ENCODE peak calls at places on chromosome 21, in six cellular contexts. Y is H9, N is NCI-H748 treated with DMSO at 0.1 percent for 48 hours, F is GM23248, Q is bronchial epithelial cell, T is astrocyte. B is an unnamed sample.

GRCh38 chr21:37574751-37575150 is 208.2 kb downstream of the DYRK1A start:
- DNase-seq in Q (no peak), N (no peak), T (no peak), Y (no peak), F (no peak), B (no peak)

GRCh38 chr21:24658926-24659325 is 948.4 kb downstream of the MRPL39 start:
- DNase-seq in T (no peak), Q (no peak), F (no peak), N (no peak), Y (no peak), B (no peak)

GRCh38 chr21:33380483-33380998 is 22.7 kb upstream of the IFNGR2 start:
- DNase-seq in Y (peak), T (peak), N (no peak), F (peak), Q (peak), B (peak)

GRCh38 chr21:32520885-32521735 is 64.2 kb downstream of the TCP10L start:
- DNase-seq in Y (no peak), F (peak), T (peak), N (peak), Q (peak), B (peak)

GRCh38 chr21:41142051-41142795 is 25.7 kb upstream of the BACE2 start:
- DNase-seq in T (peak), Y (peak), F (peak), N (no peak), Q (peak), B (peak)

GRCh38 chr21:16891821-16892220 is 621.0 kb upstream of the CXADR start:
- DNase-seq in T (peak), Y (no peak), Q (peak), F (peak), N (no peak), B (no peak)

GRCh38 chr21:35204850-35205564 is 155.9 kb upstream of the RUNX1 start:
- DNase-seq in N (no peak), Y (no peak), Q (no peak), F (peak), T (peak), B (no peak)

GRCh38 chr21:45411810-45412206 is 6.8 kb downstream of the COL18A1 start:
- DNase-seq in F (no peak), T (no peak), Y (no peak), N (no peak), Q (no peak), B (peak)

GRCh38 chr21:28104346-28104745 is 888.3 kb downstream of the LTN1 start:
- DNase-seq in N (no peak), Q (no peak), Y (no peak), F (no peak), T (no peak), B (no peak)

GRCh38 chr21:29245104-29245643 is 53.5 kb upstream of the BACH1 start:
- DNase-seq in F (peak), Q (no peak), Y (no peak), T (no peak), N (no peak), B (peak)

GRCh38 chr21:40841524-40842196 is 5.3 kb downstream of the DSCAM start:
- DNase-seq in Q (peak), T (peak), F (no peak), Y (peak), N (peak), B (peak)

GRCh38 chr21:43278359-43278758 is 109.6 kb downstream of the CRYAA start:
- DNase-seq in T (no peak), Q (no peak), Y (no peak), F (no peak), N (no peak), B (no peak)

GRCh38 chr21:40271169-40271568 is 403.9 kb downstream of the PCP4 start:
- DNase-seq in N (no peak), Q (no peak), F (no peak), T (no peak), Y (no peak), B (no peak)

GRCh38 chr21:42665026-42665425 is 11.6 kb downstream of the PDE9A start:
- DNase-seq in Y (no peak), N (no peak), Q (no peak), T (no peak), F (no peak), B (no peak)

GRCh38 chr21:41526478-41527087 is 18.6 kb upstream of the TMPRSS2 start:
- DNase-seq in F (no peak), N (no peak), Y (no peak), T (no peak), Q (no peak), B (no peak)

GRCh38 chr21:32368386-32368785 is 24.4 kb downstream of the URB1 start:
- DNase-seq in N (no peak), T (no peak), Q (no peak), Y (no peak), F (no peak), B (no peak)

GRCh38 chr21:36564647-36565046 is 84.7 kb upstream of the CLDN14 start:
- DNase-seq in Y (no peak), N (no peak), F (no peak), Q (no peak), T (no peak), B (no peak)

GRCh38 chr21:43331962-43332458 is 94.9 kb downstream of the SIK1 start:
- DNase-seq in T (peak), N (no peak), F (peak), Q (peak), Y (no peak), B (no peak)

GRCh38 chr21:45555557-45556301 is 13.5 kb upstream of the SLC19A1 start:
- DNase-seq in T (peak), F (peak), N (no peak), Y (peak), Q (peak), B (peak)

GRCh38 chr21:32427958-32428623 is 15.6 kb downstream of the EVA1C start:
- DNase-seq in T (no peak), Q (no peak), Y (no peak), N (no peak), F (no peak), B (peak)

GRCh38 chr21:35400233-35400939 is 351.3 kb upstream of the RUNX1 start:
- DNase-seq in T (peak), F (peak), Y (no peak), N (peak), Q (peak), B (peak)

GRCh38 chr21:32321480-32321879 is 22.8 kb downstream of the MRAP start:
- DNase-seq in Q (no peak), N (no peak), Y (no peak), F (no peak), T (no peak), B (no peak)

GRCh38 chr21:35408401-35408800 is 359.3 kb upstream of the RUNX1 start:
- DNase-seq in N (no peak), F (peak), Q (no peak), Y (no peak), T (no peak), B (no peak)

GRCh38 chr21:39445339-39446269 is at the start of gene LCA5L:
- DNase-seq in F (peak), Q (peak), N (peak), Y (peak), T (peak), B (peak)

GRCh38 chr21:37149411-37149810 is 76.4 kb downstream of the TTC3 start:
- DNase-seq in N (no peak), Q (peak), T (peak), F (peak), Y (no peak), B (no peak)

GRCh38 chr21:34345892-34346291 is 17.9 kb upstream of the KCNE2 start:
- DNase-seq in T (no peak), N (no peak), Y (no peak), Q (no peak), F (peak), B (no peak)

GRCh38 chr21:25647632-25648031 is 8.6 kb downstream of the JAM2 start:
- DNase-seq in Y (no peak), Q (no peak), N (no peak), F (no peak), T (no peak), B (no peak)

GRCh38 chr21:32089771-32090170 is 189.1 kb downstream of the MIS18A start:
- DNase-seq in Q (no peak), N (no peak), Y (no peak), T (no peak), F (no peak), B (no peak)

GRCh38 chr21:16169102-16169511 is 439.3 kb downstream of the USP25 start:
- DNase-seq in F (peak), Y (no peak), N (no peak), T (peak), Q (peak), B (no peak)

GRCh38 chr21:46454634-46455390 is 3.9 kb upstream of the DIP2A start:
- DNase-seq in Q (no peak), T (no peak), F (peak), Y (no peak), N (no peak), B (no peak)

GRCh38 chr21:26546698-26547097 is 26.4 kb downstream of the CYYR1 start:
- DNase-seq in F (no peak), Y (no peak), N (no peak), Q (no peak), T (no peak), B (no peak)

GRCh38 chr21:29316029-29316742 is 17.5 kb downstream of the BACH1 start:
- DNase-seq in N (no peak), Q (no peak), F (no peak), Y (no peak), T (no peak), B (no peak)

GRCh38 chr21:35512321-35512720 is 463.2 kb upstream of the RUNX1 start:
- DNase-seq in Y (no peak), Q (peak), F (peak), N (no peak), T (no peak), B (no peak)

GRCh38 chr21:45465611-45466329 is 60.8 kb downstream of the COL18A1 start:
- DNase-seq in N (no peak), Y (no peak), F (no peak), T (no peak), Q (no peak), B (no peak)

B was measured in ELF-1.